ENCODE peak calls at places on chromosomes 2 and 18, in nine cellular contexts. One of them, this sample, is unnamed.

GRCh38 chr2:164843346-164843841 is 1.8 kb upstream of the COBLL1 start:
- DNase-seq in fibroblast of lung: no peak
- DNase-seq in HL-60: no peak
- DNase-seq in dorsolateral prefrontal cortex: no peak
- DNase-seq in SJSA1: no peak
- DNase-seq in CD8-positive, alpha-beta T cell: no peak
- DNase-seq in body of pancreas: no peak
- DNase-seq in stomach: no peak
- DNase-seq in astrocyte: no peak
- DNase-seq in this sample: no peak

GRCh38 chr2:98909381-98910211 is 26.4 kb downstream of the CRACDL start:
- DNase-seq in fibroblast of lung: peak; percentile 91
- DNase-seq in HL-60: no peak
- DNase-seq in dorsolateral prefrontal cortex: no peak
- DNase-seq in SJSA1: peak; percentile 28
- DNase-seq in CD8-positive, alpha-beta T cell: no peak
- DNase-seq in body of pancreas: peak; percentile 94
- DNase-seq in stomach: peak; percentile 94
- DNase-seq in astrocyte: peak; percentile 87
- DNase-seq in this sample: peak; percentile 76

GRCh38 chr2:237235383-237236095 is 149.8 kb downstream of the COPS8 start:
- DNase-seq in fibroblast of lung: peak; percentile 97
- DNase-seq in HL-60: no peak
- DNase-seq in dorsolateral prefrontal cortex: no peak
- DNase-seq in SJSA1: no peak
- DNase-seq in CD8-positive, alpha-beta T cell: no peak
- DNase-seq in body of pancreas: peak; percentile 67
- DNase-seq in stomach: peak; percentile 66
- DNase-seq in astrocyte: peak; percentile 97
- DNase-seq in this sample: no peak

GRCh38 chr2:221203846-221204245 is 368.3 kb downstream of the EPHA4 start:
- DNase-seq in fibroblast of lung: no peak
- DNase-seq in HL-60: no peak
- DNase-seq in dorsolateral prefrontal cortex: no peak
- DNase-seq in SJSA1: no peak
- DNase-seq in CD8-positive, alpha-beta T cell: no peak
- DNase-seq in body of pancreas: no peak
- DNase-seq in stomach: peak; percentile 29
- DNase-seq in astrocyte: no peak
- DNase-seq in this sample: no peak

GRCh38 chr2:156189143-156189542 is 143.4 kb downstream of the NR4A2 start:
- DNase-seq in fibroblast of lung: no peak
- DNase-seq in HL-60: no peak
- DNase-seq in dorsolateral prefrontal cortex: no peak
- DNase-seq in SJSA1: no peak
- DNase-seq in CD8-positive, alpha-beta T cell: no peak
- DNase-seq in body of pancreas: no peak
- DNase-seq in stomach: peak; percentile 43
- DNase-seq in astrocyte: no peak
- DNase-seq in this sample: no peak

GRCh38 chr2:201433389-201433995 is 17.8 kb downstream of the TRAK2 start:
- DNase-seq in fibroblast of lung: no peak
- DNase-seq in HL-60: no peak
- DNase-seq in dorsolateral prefrontal cortex: no peak
- DNase-seq in SJSA1: no peak
- DNase-seq in CD8-positive, alpha-beta T cell: no peak
- DNase-seq in body of pancreas: no peak
- DNase-seq in stomach: no peak
- DNase-seq in astrocyte: no peak
- DNase-seq in this sample: no peak

GRCh38 chr2:38095996-38096861 is 20.3 kb upstream of the CYP1B1 start:
- DNase-seq in fibroblast of lung: no peak
- DNase-seq in HL-60: peak; percentile 94
- DNase-seq in dorsolateral prefrontal cortex: no peak
- DNase-seq in SJSA1: peak; percentile 92
- DNase-seq in CD8-positive, alpha-beta T cell: no peak
- DNase-seq in body of pancreas: no peak
- DNase-seq in stomach: no peak
- DNase-seq in astrocyte: no peak
- DNase-seq in this sample: no peak

GRCh38 chr2:144233226-144234114 is 286.4 kb downstream of the ZEB2 start:
- DNase-seq in fibroblast of lung: no peak
- DNase-seq in HL-60: no peak
- DNase-seq in dorsolateral prefrontal cortex: no peak
- DNase-seq in SJSA1: no peak
- DNase-seq in CD8-positive, alpha-beta T cell: no peak
- DNase-seq in body of pancreas: no peak
- DNase-seq in stomach: no peak
- DNase-seq in astrocyte: no peak
- DNase-seq in this sample: no peak

GRCh38 chr2:47237375-47238357 is 82.6 kb upstream of the STPG4 start:
- DNase-seq in fibroblast of lung: peak; percentile 67
- DNase-seq in HL-60: no peak
- DNase-seq in dorsolateral prefrontal cortex: no peak
- DNase-seq in SJSA1: no peak
- DNase-seq in CD8-positive, alpha-beta T cell: no peak
- DNase-seq in body of pancreas: no peak
- DNase-seq in stomach: no peak
- DNase-seq in astrocyte: peak; percentile 77
- DNase-seq in this sample: peak; percentile 50

GRCh38 chr2:163794635-163795034 is 58.8 kb upstream of the FIGN start:
- DNase-seq in fibroblast of lung: no peak
- DNase-seq in HL-60: no peak
- DNase-seq in dorsolateral prefrontal cortex: no peak
- DNase-seq in SJSA1: no peak
- DNase-seq in CD8-positive, alpha-beta T cell: no peak
- DNase-seq in body of pancreas: no peak
- DNase-seq in stomach: no peak
- DNase-seq in astrocyte: no peak
- DNase-seq in this sample: no peak

GRCh38 chr2:218326315-218326714 is 30.3 kb upstream of the CATIP start:
- DNase-seq in fibroblast of lung: no peak
- DNase-seq in HL-60: no peak
- DNase-seq in dorsolateral prefrontal cortex: no peak
- DNase-seq in SJSA1: no peak
- DNase-seq in CD8-positive, alpha-beta T cell: no peak
- DNase-seq in body of pancreas: no peak
- DNase-seq in stomach: no peak
- DNase-seq in astrocyte: no peak
- DNase-seq in this sample: no peak

GRCh38 chr2:73292316-73292905 is 937 bp downstream of the EGR4 start:
- DNase-seq in fibroblast of lung: no peak
- DNase-seq in HL-60: no peak
- DNase-seq in dorsolateral prefrontal cortex: no peak
- DNase-seq in SJSA1: no peak
- DNase-seq in CD8-positive, alpha-beta T cell: no peak
- DNase-seq in body of pancreas: no peak
- DNase-seq in stomach: no peak
- DNase-seq in astrocyte: no peak
- DNase-seq in this sample: no peak

GRCh38 chr2:69196327-69197117 is 183.5 kb downstream of the ANTXR1 start:
- DNase-seq in fibroblast of lung: peak; percentile 76
- DNase-seq in HL-60: no peak
- DNase-seq in dorsolateral prefrontal cortex: no peak
- DNase-seq in SJSA1: peak; percentile 84
- DNase-seq in CD8-positive, alpha-beta T cell: no peak
- DNase-seq in body of pancreas: peak; percentile 24
- DNase-seq in stomach: no peak
- DNase-seq in astrocyte: peak; percentile 88
- DNase-seq in this sample: no peak

GRCh38 chr2:222319576-222320440 is 21.0 kb upstream of the PAX3 start:
- DNase-seq in fibroblast of lung: no peak
- DNase-seq in HL-60: no peak
- DNase-seq in dorsolateral prefrontal cortex: no peak
- DNase-seq in SJSA1: no peak
- DNase-seq in CD8-positive, alpha-beta T cell: no peak
- DNase-seq in body of pancreas: peak; percentile 31
- DNase-seq in stomach: no peak
- DNase-seq in astrocyte: no peak
- DNase-seq in this sample: peak; percentile 94

GRCh38 chr18:79682896-79683625 is 3.5 kb downstream of the CTDP1 start:
- DNase-seq in fibroblast of lung: no peak
- DNase-seq in HL-60: peak; percentile 99
- DNase-seq in dorsolateral prefrontal cortex: no peak
- DNase-seq in SJSA1: no peak
- DNase-seq in CD8-positive, alpha-beta T cell: no peak
- DNase-seq in body of pancreas: no peak
- DNase-seq in stomach: no peak
- DNase-seq in astrocyte: no peak
- DNase-seq in this sample: no peak

DNA sequence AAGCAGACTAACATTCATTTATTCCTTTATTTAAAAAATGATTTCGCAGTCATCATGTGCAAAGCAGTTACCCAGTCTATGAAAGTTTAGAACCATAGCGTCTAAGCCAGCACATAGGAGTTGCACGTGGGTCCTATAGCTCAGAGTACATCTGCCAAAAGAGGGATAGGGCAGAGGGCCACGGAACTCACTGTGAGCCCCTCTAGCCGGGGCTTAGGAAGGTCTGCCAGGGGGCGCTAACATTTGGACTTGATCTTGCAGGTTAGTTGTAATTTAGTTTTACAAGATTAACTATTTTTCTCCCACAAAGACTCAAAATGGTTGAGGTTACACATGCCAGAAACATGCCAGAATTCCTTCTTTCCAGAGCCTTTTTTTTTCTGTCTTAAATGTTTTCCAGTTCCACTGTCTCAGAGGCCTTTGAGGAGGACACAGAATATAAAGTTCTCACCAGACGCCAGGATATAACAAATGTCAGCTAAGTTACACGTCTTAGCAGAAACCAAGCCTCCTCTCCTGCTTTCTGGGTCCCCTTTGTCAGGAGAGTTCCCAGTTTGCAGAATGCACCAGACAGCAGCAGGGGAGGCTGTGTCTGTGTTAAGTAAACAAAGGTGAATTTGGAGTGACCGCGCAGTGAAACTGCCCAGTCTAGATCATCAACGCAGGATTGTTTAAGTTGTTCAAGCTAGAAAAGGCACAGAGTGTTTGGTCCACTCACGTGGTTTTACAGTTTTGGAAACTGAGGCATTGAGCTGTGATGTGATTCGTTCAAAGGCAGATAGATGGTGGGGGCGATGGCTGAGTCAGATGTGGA is 292.0 kb downstream of the PRKCE start:
- DNase-seq in fibroblast of lung: no peak
- DNase-seq in HL-60: no peak
- DNase-seq in dorsolateral prefrontal cortex: no peak
- DNase-seq in SJSA1: no peak
- DNase-seq in CD8-positive, alpha-beta T cell: no peak
- DNase-seq in body of pancreas: no peak
- DNase-seq in stomach: no peak
- DNase-seq in astrocyte: peak; percentile 44
- DNase-seq in this sample: no peak
- H3K27ac ChIP-seq in fibroblast of lung: peak overlapping the region; percentile 25
- H3K27ac ChIP-seq in HL-60: no peak overlapping the region
- H3K27ac ChIP-seq in dorsolateral prefrontal cortex: no peak overlapping the region
- H3K27ac ChIP-seq in SJSA1: no peak overlapping the region
- H3K27ac ChIP-seq in CD8-positive, alpha-beta T cell: no peak overlapping the region
- H3K27ac ChIP-seq in body of pancreas: no peak overlapping the region
- H3K27ac ChIP-seq in stomach: peak overlapping the region; percentile 12
- H3K27ac ChIP-seq in astrocyte: peak overlapping the region; percentile 19
- H3K27ac ChIP-seq in this sample: no peak overlapping the region

DNA sequence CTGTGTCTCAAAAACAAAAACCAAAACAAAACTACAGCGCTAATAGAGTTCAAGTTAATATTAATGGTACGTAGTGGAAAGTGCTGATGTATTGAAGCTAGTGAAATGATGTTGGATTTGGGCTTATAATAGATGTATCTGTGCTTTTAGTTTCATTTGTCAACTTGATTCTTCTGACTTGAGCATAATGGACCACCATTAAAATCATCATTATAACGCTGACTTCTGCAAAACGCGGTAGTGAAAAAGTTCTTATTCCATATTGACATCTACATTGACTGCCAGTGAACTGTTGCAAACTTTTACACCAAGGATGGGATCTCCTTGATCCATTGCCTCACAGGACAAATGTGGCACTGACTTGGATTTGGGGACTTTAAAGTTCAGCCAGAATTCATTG is 85.0 kb downstream of the LPIN1 start:
- DNase-seq in fibroblast of lung: no peak
- DNase-seq in HL-60: no peak
- DNase-seq in dorsolateral prefrontal cortex: no peak
- DNase-seq in SJSA1: no peak
- DNase-seq in CD8-positive, alpha-beta T cell: no peak
- DNase-seq in body of pancreas: no peak
- DNase-seq in stomach: no peak
- DNase-seq in astrocyte: no peak
- DNase-seq in this sample: no peak
- H3K27ac ChIP-seq in fibroblast of lung: peak overlapping the region; percentile 69
- H3K27ac ChIP-seq in HL-60: no peak overlapping the region
- H3K27ac ChIP-seq in dorsolateral prefrontal cortex: no peak overlapping the region
- H3K27ac ChIP-seq in SJSA1: no peak overlapping the region
- H3K27ac ChIP-seq in CD8-positive, alpha-beta T cell: no peak overlapping the region
- H3K27ac ChIP-seq in body of pancreas: no peak overlapping the region
- H3K27ac ChIP-seq in stomach: no peak overlapping the region
- H3K27ac ChIP-seq in astrocyte: no peak overlapping the region
- H3K27ac ChIP-seq in this sample: peak overlapping the region; percentile 77

GRCh38 chr2:101741775-101742520 is 44.4 kb downstream of the MAP4K4 start:
- DNase-seq in fibroblast of lung: peak; percentile 24
- DNase-seq in HL-60: no peak
- DNase-seq in dorsolateral prefrontal cortex: no peak
- DNase-seq in SJSA1: no peak
- DNase-seq in CD8-positive, alpha-beta T cell: no peak
- DNase-seq in body of pancreas: no peak
- DNase-seq in stomach: no peak
- DNase-seq in astrocyte: no peak
- DNase-seq in this sample: no peak
- H3K27ac ChIP-seq in fibroblast of lung: peak overlapping the region; percentile 60
- H3K27ac ChIP-seq in HL-60: no peak overlapping the region
- H3K27ac ChIP-seq in dorsolateral prefrontal cortex: peak overlapping the region; percentile 93
- H3K27ac ChIP-seq in SJSA1: peak overlapping the region; percentile 16
- H3K27ac ChIP-seq in CD8-positive, alpha-beta T cell: no peak overlapping the region
- H3K27ac ChIP-seq in body of pancreas: peak overlapping the region; percentile 74
- H3K27ac ChIP-seq in stomach: peak overlapping the region; percentile 70
- H3K27ac ChIP-seq in astrocyte: no peak overlapping the region
- H3K27ac ChIP-seq in this sample: no peak overlapping the region

DNA sequence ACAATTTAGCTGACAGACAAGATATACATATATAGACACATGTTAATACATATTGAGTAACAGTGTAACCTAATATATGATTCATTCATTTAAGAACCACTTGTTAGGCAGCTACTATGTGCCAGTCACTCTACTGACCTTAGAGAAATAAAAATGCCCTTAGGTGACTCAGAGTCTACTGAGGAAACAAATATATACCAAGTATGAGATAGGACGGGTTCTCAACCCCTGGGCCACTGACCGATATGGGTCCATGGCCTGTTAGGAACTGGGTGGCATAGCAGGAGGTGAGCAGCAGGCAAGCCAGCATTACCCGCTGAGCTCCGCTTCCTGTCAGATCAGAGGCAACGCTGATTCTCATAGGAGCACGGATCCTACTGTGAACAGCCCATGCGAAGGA is 14.8 kb downstream of the STRN start:
- DNase-seq in fibroblast of lung: peak; percentile 31
- DNase-seq in HL-60: no peak
- DNase-seq in dorsolateral prefrontal cortex: no peak
- DNase-seq in SJSA1: no peak
- DNase-seq in CD8-positive, alpha-beta T cell: no peak
- DNase-seq in body of pancreas: no peak
- DNase-seq in stomach: no peak
- DNase-seq in astrocyte: peak; percentile 49
- DNase-seq in this sample: peak; percentile 12
- H3K27ac ChIP-seq in fibroblast of lung: no peak overlapping the region
- H3K27ac ChIP-seq in HL-60: no peak overlapping the region
- H3K27ac ChIP-seq in dorsolateral prefrontal cortex: no peak overlapping the region
- H3K27ac ChIP-seq in SJSA1: no peak overlapping the region
- H3K27ac ChIP-seq in CD8-positive, alpha-beta T cell: no peak overlapping the region
- H3K27ac ChIP-seq in body of pancreas: peak overlapping the region; percentile 40
- H3K27ac ChIP-seq in stomach: no peak overlapping the region
- H3K27ac ChIP-seq in astrocyte: no peak overlapping the region
- H3K27ac ChIP-seq in this sample: no peak overlapping the region